ENCODE peak calls at places on chromosome 22, in five cellular contexts. S, Q, W, M and N are unnamed samples.

GRCh38 chr22:39716534-39716933 is 146.0 kb downstream of the CACNA1I start:
- DNase-seq in W (no peak), Q (no peak), S (no peak), M (no peak), N (no peak)

GRCh38 chr22:41226728-41227655 is 13.7 kb downstream of the CHADL start:
- DNase-seq in M (no peak), W (no peak), Q (no peak), S (no peak), N (no peak)

GRCh38 chr22:40421941-40422340 is 51.5 kb downstream of the SGSM3 start:
- DNase-seq in Q (no peak), S (no peak), W (no peak), M (no peak), N (no peak)

GRCh38 chr22:50398698-50399648 is 55.8 kb downstream of the PPP6R2 start:
- DNase-seq in M (no peak), W (no peak), S (no peak), Q (no peak), N (peak; percentile 1)

GRCh38 chr22:40285508-40285907 is 60.8 kb upstream of the ADSL start:
- DNase-seq in Q (no peak), W (no peak), M (no peak), S (no peak), N (no peak)

GRCh38 chr22:49404576-49405199 is 423.0 kb downstream of the BRD1 start:
- DNase-seq in W (no peak), S (no peak), Q (no peak), M (no peak), N (no peak)

GRCh38 chr22:40641269-40641668 is 4.8 kb upstream of the MRTFA start:
- DNase-seq in Q (no peak), M (no peak), W (no peak), S (no peak), N (no peak)

GRCh38 chr22:23272834-23273233 is 92.5 kb downstream of the BCR start:
- DNase-seq in Q (no peak), M (no peak), S (no peak), W (no peak), N (no peak)

GRCh38 chr22:37638351-37639069 is 959 bp upstream of the SH3BP1 start:
- DNase-seq in W (no peak), M (no peak), Q (no peak), S (no peak), N (no peak)

GRCh38 chr22:48700566-48701295 is 1126.9 kb downstream of the BRD1 start:
- DNase-seq in W (peak; percentile 16), S (no peak), M (no peak), Q (no peak), N (no peak)

GRCh38 chr22:27686534-27686933 is 115.0 kb downstream of the MN1 start:
- DNase-seq in S (peak; percentile 86), M (peak; percentile 62), W (no peak), Q (no peak), N (no peak)

GRCh38 chr22:19619144-19620009 is 94.9 kb upstream of the SEPTIN5 start:
- DNase-seq in W (no peak), M (no peak), S (no peak), Q (no peak), N (no peak)

GRCh38 chr22:37282385-37282677 is at the start of gene CYTH4:
- DNase-seq in Q (no peak), S (no peak), M (no peak), W (no peak), N (no peak)

GRCh38 chr22:35638408-35638807 is 9.8 kb upstream of the APOL6 start:
- DNase-seq in M (no peak), W (no peak), S (no peak), Q (peak; percentile 92), N (no peak)

GRCh38 chr22:48035897-48036296 is 1273.4 kb downstream of the TBC1D22A start:
- DNase-seq in W (no peak), M (no peak), S (no peak), Q (no peak), N (no peak)

GRCh38 chr22:31707519-31707918 is 42.4 kb downstream of the PRR14L start:
- DNase-seq in W (no peak), S (no peak), Q (no peak), M (no peak), N (no peak)

GRCh38 chr22:22245935-22246525 is 1.4 kb downstream of the VPREB1 start:
- DNase-seq in M (no peak), S (no peak), W (no peak), Q (no peak), N (no peak)

GRCh38 chr22:45602824-45603301 is 68.8 kb upstream of the ATXN10 start:
- DNase-seq in W (peak; percentile 84), M (peak; percentile 8), S (no peak), Q (peak; percentile 86), N (peak; percentile 84)

GRCh38 chr22:18057568-18058209 is 20.1 kb upstream of the PEX26 start:
- DNase-seq in S (peak; percentile 43), M (peak; percentile 87), Q (peak; percentile 95), W (no peak), N (peak; percentile 39)

GRCh38 chr22:22825213-22825593 is 62.4 kb upstream of the IGLL5 start:
- DNase-seq in S (no peak), W (no peak), Q (no peak), M (no peak), N (no peak)

GRCh38 chr22:19868333-19868732 is 13.7 kb upstream of the GNB1L start:
- DNase-seq in W (no peak), M (no peak), Q (no peak), S (no peak), N (no peak)

GRCh38 chr22:50016988-50017700 is 4.6 kb upstream of the IL17REL start:
- DNase-seq in W (no peak), M (no peak), S (no peak), Q (no peak), N (no peak)

GRCh38 chr22:35443790-35444684 is 44.1 kb downstream of the MCM5 start:
- DNase-seq in W (no peak), S (no peak), Q (no peak), M (no peak), N (no peak)